ENCODE peak calls at places on chromosome 15, in six cellular contexts. X is HepG2, Z is H1, H is K562, M is GM12891, V is GM12878. A is an unnamed sample.

GRCh38 chr15:68589783-68590710 is 11.3 kb downstream of the CORO2B start:
- DNase-seq in X (no peak), Z (no peak), H (no peak), M (no peak), V (no peak), A (no peak)

GRCh38 chr15:73991260-73991659 is 835 bp downstream of the STOML1 start:
- DNase-seq in X (no peak), Z (no peak), H (no peak), M (no peak), V (no peak), A (no peak)

GRCh38 chr15:22979699-22980188 is 424 bp downstream of the CYFIP1 start:
- DNase-seq in X (no peak), Z (no peak), H (peak; percentile 31), M (no peak), V (no peak), A (peak; percentile 42)

GRCh38 chr15:74749832-74750231 is 1.2 kb downstream of the CYP1A2 start:
- DNase-seq in X (no peak), Z (no peak), H (no peak), M (no peak), V (no peak), A (no peak)

GRCh38 chr15:85314139-85314538 is 66.3 kb upstream of the AKAP13 start:
- DNase-seq in X (no peak), Z (no peak), H (no peak), M (no peak), V (no peak), A (no peak)

GRCh38 chr15:74867562-74868458 is 5.4 kb downstream of the SCAMP2 start:
- DNase-seq in X (no peak), Z (no peak), H (no peak), M (no peak), V (no peak), A (no peak)

GRCh38 chr15:58361291-58361759 is 70.5 kb upstream of the LIPC start:
- DNase-seq in X (no peak), Z (no peak), H (no peak), M (no peak), V (no peak), A (no peak)

GRCh38 chr15:57595011-57595866 is 3.5 kb downstream of the MYZAP start:
- DNase-seq in X (peak; percentile 21), Z (no peak), H (no peak), M (no peak), V (no peak), A (no peak)

GRCh38 chr15:40772014-40772413 is 2.2 kb downstream of the C15orf62 start:
- DNase-seq in X (no peak), Z (no peak), H (no peak), M (no peak), V (no peak), A (no peak)

GRCh38 chr15:40771242-40771641 is 1.5 kb downstream of the C15orf62 start:
- DNase-seq in X (no peak), Z (no peak), H (no peak), M (no peak), V (no peak), A (no peak)

GRCh38 chr15:40769310-40770146 is at the start of gene C15orf62:
- DNase-seq in X (no peak), Z (no peak), H (no peak), M (peak; percentile 57), V (peak; percentile 53), A (peak; percentile 53)

GRCh38 chr15:40768492-40769309 is 1.1 kb upstream of the C15orf62 start:
- DNase-seq in X (no peak), Z (no peak), H (no peak), M (peak; percentile 48), V (no peak), A (peak; percentile 58)

GRCh38 chr15:40770147-40770721 is 454 bp downstream of the C15orf62 start:
- DNase-seq in X (no peak), Z (no peak), H (no peak), M (peak; percentile 64), V (no peak), A (no peak)
- TF ChIP-seq TAF1 in X (no peak), Z (no peak), H (no peak), M (no peak), V (no peak), A (no peak)

GRCh38 chr15:44738340-44738984 is 2.1 kb downstream of the TRIM69 start:
- DNase-seq in X (peak; percentile 47), Z (no peak), H (peak; percentile 58), M (no peak), V (no peak), A (no peak)
- TF ChIP-seq POLR2A in X (no peak), Z (no peak), H (no peak), M (no peak), V (no peak), A (no peak)

GRCh38 chr15:78204351-78205309 is 29.7 kb downstream of the ACSBG1 start:
- DNase-seq in X (no peak), Z (no peak), H (no peak), M (no peak), V (no peak), A (no peak)

GRCh38 chr15:78203346-78204225 is 30.8 kb downstream of the ACSBG1 start:
- DNase-seq in X (no peak), Z (no peak), H (no peak), M (no peak), V (no peak), A (no peak)

GRCh38 chr15:78201281-78202190 is 32.8 kb downstream of the ACSBG1 start:
- DNase-seq in X (no peak), Z (no peak), H (no peak), M (no peak), V (no peak), A (no peak)

GRCh38 chr15:78197632-78198031 is 36.7 kb downstream of the ACSBG1 start:
- DNase-seq in X (no peak), Z (no peak), H (no peak), M (no peak), V (no peak), A (no peak)

GRCh38 chr15:78200276-78200930 is 34.0 kb downstream of the ACSBG1 start:
- DNase-seq in X (no peak), Z (no peak), H (no peak), M (no peak), V (no peak), A (no peak)
- TF ChIP-seq TAF1 in X (no peak), Z (no peak), H (no peak), M (no peak), V (no peak), A (no peak)

DNA sequence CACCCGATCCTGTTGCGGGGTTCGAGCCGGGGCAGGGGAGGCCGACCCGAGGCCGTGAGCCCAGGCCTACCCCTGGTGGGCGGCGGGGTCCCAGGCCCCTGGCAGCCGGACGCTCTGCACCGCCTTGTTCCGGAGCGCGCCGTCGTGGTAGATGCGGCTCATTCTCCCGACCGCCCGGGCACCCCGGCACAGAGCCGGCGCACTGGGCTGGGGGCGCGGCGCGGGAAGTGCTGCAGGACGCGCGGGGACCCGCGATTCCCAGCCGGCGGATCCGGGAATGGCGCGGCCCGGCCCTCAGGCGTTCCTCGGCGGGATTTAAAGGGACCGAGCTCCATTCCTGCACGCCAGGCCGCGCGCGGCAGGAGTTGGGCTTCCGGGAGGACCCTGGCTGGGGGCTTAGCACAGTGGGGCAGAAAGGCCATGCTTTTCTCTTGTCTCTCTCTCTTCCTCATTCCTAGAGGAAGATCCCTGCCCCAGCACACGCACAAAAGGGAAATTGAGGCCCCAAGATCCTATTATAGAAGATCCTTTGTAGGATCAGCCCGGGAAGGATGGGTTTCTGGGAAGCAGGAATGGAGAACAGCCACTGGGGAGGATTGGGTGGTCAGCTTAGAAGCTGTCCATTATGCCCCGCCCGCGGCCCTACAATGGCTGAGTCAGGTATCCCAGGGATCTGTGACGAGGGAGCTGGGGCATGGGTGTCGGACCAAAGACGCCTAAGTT is at the start of gene ARPIN:
- DNase-seq in X (peak; percentile 16), Z (no peak), H (no peak), M (peak; percentile 50), V (no peak), A (no peak)
- TF ChIP-seq POLR2A in X (no peak), Z (no peak), H (no peak), M (no peak), V (no peak), A (no peak)

A was measured in GM12892.